ENCODE peak calls at places on chromosomes 4 and X, in four cellular contexts. One of them, this sample, is unnamed.

GRCh38 chrX:38774249-38774648 is 27.0 kb upstream of the MID1IP1 start:
- DNase-seq in K562: no peak
- DNase-seq in GM12878: no peak
- DNase-seq in HepG2: no peak
- DNase-seq in this sample: no peak

GRCh38 chr4:49044270-49044669 is 58.2 kb downstream of the CWH43 start:
- DNase-seq in K562: no peak
- DNase-seq in GM12878: no peak
- DNase-seq in HepG2: peak; percentile 1
- DNase-seq in this sample: no peak

GRCh38 chrX:29662101-29662500 is 553.3 kb upstream of the MAGEB2 start:
- DNase-seq in K562: no peak
- DNase-seq in GM12878: no peak
- DNase-seq in HepG2: no peak
- DNase-seq in this sample: no peak

GRCh38 chrX:116873678-116874077 is 410.9 kb upstream of the CT83 start:
- DNase-seq in K562: no peak
- DNase-seq in GM12878: no peak
- DNase-seq in HepG2: no peak
- DNase-seq in this sample: no peak

GRCh38 chrX:137236837-137237236 is 203.0 kb upstream of the GPR101 start:
- DNase-seq in K562: no peak
- DNase-seq in GM12878: no peak
- DNase-seq in HepG2: no peak
- DNase-seq in this sample: no peak

GRCh38 chrX:2325076-2325784 is 175.5 kb downstream of the DHRSX start:
- DNase-seq in K562: peak; percentile 45
- DNase-seq in GM12878: peak; percentile 63
- DNase-seq in HepG2: no peak
- DNase-seq in this sample: no peak

GRCh38 chr4:169404959-169405358 is 134.2 kb upstream of the SH3RF1 start:
- DNase-seq in K562: no peak
- DNase-seq in GM12878: no peak
- DNase-seq in HepG2: no peak
- DNase-seq in this sample: no peak

GRCh38 chrX:46220822-46221221 is 324.4 kb downstream of the ZNF674 start:
- DNase-seq in K562: no peak
- DNase-seq in GM12878: no peak
- DNase-seq in HepG2: peak; percentile 18
- DNase-seq in this sample: no peak

GRCh38 chr4:78704981-78705757 is 71.0 kb upstream of the BMP2K start:
- DNase-seq in K562: no peak
- DNase-seq in GM12878: no peak
- DNase-seq in HepG2: peak; percentile 10
- DNase-seq in this sample: no peak

GRCh38 chrX:108245462-108245861 is 153.9 kb downstream of the ATG4A start:
- DNase-seq in K562: no peak
- DNase-seq in GM12878: no peak
- DNase-seq in HepG2: no peak
- DNase-seq in this sample: no peak

GRCh38 chrX:45716747-45717146 is 516.1 kb upstream of the DIPK2B start:
- DNase-seq in K562: no peak
- DNase-seq in GM12878: no peak
- DNase-seq in HepG2: no peak
- DNase-seq in this sample: no peak

GRCh38 chr4:53714377-53715140 is 123.3 kb upstream of the LNX1 start:
- DNase-seq in K562: no peak
- DNase-seq in GM12878: no peak
- DNase-seq in HepG2: no peak
- DNase-seq in this sample: no peak

GRCh38 chr4:106893395-106893881 is 142.7 kb downstream of the DKK2 start:
- DNase-seq in K562: no peak
- DNase-seq in GM12878: no peak
- DNase-seq in HepG2: no peak
- DNase-seq in this sample: peak; percentile 9

GRCh38 chr4:137387924-137388323 is 144.4 kb downstream of the PCDH18 start:
- DNase-seq in K562: no peak
- DNase-seq in GM12878: no peak
- DNase-seq in HepG2: no peak
- DNase-seq in this sample: no peak

GRCh38 chrX:20743054-20743453 is 476.3 kb upstream of the RPS6KA3 start:
- DNase-seq in K562: no peak
- DNase-seq in GM12878: no peak
- DNase-seq in HepG2: no peak
- DNase-seq in this sample: no peak

GRCh38 chr4:17699380-17699779 is 82.0 kb downstream of the FAM184B start:
- DNase-seq in K562: no peak
- DNase-seq in GM12878: no peak
- DNase-seq in HepG2: no peak
- DNase-seq in this sample: no peak

GRCh38 chr4:145389566-145389965 is 92.1 kb upstream of the SMAD1 start:
- DNase-seq in K562: no peak
- DNase-seq in GM12878: no peak
- DNase-seq in HepG2: no peak
- DNase-seq in this sample: no peak

GRCh38 chrX:1534321-1535168 is 2.4 kb downstream of the P2RY8 start:
- DNase-seq in K562: peak; percentile 43
- DNase-seq in GM12878: no peak
- DNase-seq in HepG2: no peak
- DNase-seq in this sample: peak; percentile 33

GRCh38 chrX:124737771-124738170 is 391.4 kb downstream of the SH2D1A start:
- DNase-seq in K562: no peak
- DNase-seq in GM12878: no peak
- DNase-seq in HepG2: no peak
- DNase-seq in this sample: no peak

GRCh38 chrX:124736553-124737240 is 390.3 kb downstream of the SH2D1A start:
- DNase-seq in K562: no peak
- DNase-seq in GM12878: no peak
- DNase-seq in HepG2: no peak
- DNase-seq in this sample: peak; percentile 86
- TF ChIP-seq NR2C2 in K562: no peak
- TF ChIP-seq NR2C2 in GM12878: no peak
- TF ChIP-seq NR2C2 in HepG2: no peak
- TF ChIP-seq NR2C2 in this sample: no peak

GRCh38 chr4:93080316-93080715 is 748.2 kb upstream of the ATOH1 start:
- DNase-seq in K562: no peak
- DNase-seq in GM12878: no peak
- DNase-seq in HepG2: no peak
- DNase-seq in this sample: no peak
- TF ChIP-seq NR2C2 in K562: no peak
- TF ChIP-seq NR2C2 in GM12878: no peak
- TF ChIP-seq NR2C2 in HepG2: no peak
- TF ChIP-seq NR2C2 in this sample: no peak

GRCh38 chr4:25171451-25171850 is 11.2 kb upstream of the SEPSECS start:
- DNase-seq in K562: no peak
- DNase-seq in GM12878: no peak
- DNase-seq in HepG2: no peak
- DNase-seq in this sample: no peak
- TF ChIP-seq NR2C2 in K562: no peak
- TF ChIP-seq NR2C2 in GM12878: no peak
- TF ChIP-seq NR2C2 in HepG2: no peak
- TF ChIP-seq NR2C2 in this sample: no peak

DNA sequence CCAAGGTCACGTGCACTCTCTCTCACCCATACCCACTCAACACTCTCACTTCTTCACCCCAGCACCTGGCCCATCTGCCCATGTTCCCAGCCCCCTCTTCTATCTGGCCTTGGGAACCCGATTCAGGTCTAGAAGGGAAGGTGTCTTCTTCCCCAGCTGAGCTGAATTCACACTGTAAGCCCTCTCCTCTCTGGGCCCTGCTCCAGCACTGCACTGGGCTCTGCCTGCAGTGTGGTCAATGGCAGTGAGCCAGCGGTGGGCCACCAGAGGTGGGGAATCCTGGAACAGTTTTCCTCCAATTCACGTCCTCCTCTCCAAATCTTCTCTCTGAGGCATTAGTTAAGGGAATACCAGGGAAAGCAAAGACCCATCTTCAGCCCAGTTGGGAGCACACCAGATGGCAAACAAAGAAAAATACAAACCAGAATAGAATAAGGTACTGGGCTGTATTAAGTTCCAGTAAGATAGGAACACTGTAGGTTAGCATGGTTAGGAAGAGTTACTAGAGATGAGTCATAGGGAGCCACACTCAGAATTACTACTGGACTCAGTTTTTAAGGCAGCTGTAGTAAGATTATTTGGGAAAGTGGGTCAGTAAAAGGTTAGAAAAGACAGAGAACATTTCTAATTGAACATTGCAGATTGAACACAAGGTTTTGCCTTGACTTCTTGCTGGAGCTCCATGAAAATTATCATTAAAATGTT is 5.0 kb downstream of the AWAT2 start:
- DNase-seq in K562: no peak
- DNase-seq in GM12878: no peak
- DNase-seq in HepG2: no peak
- DNase-seq in this sample: no peak
- TF ChIP-seq NR2C2 in K562: no peak
- TF ChIP-seq NR2C2 in GM12878: no peak
- TF ChIP-seq NR2C2 in HepG2: no peak
- TF ChIP-seq NR2C2 in this sample: no peak

GRCh38 chr4:150854600-150854999 is 160.5 kb downstream of the LRBA start:
- DNase-seq in K562: no peak
- DNase-seq in GM12878: no peak
- DNase-seq in HepG2: no peak
- DNase-seq in this sample: no peak

GRCh38 chr4:150849016-150849415 is 166.1 kb downstream of the LRBA start:
- DNase-seq in K562: no peak
- DNase-seq in GM12878: no peak
- DNase-seq in HepG2: no peak
- DNase-seq in this sample: no peak

GRCh38 chr4:150852237-150852636 is 162.8 kb downstream of the LRBA start:
- DNase-seq in K562: no peak
- DNase-seq in GM12878: no peak
- DNase-seq in HepG2: no peak
- DNase-seq in this sample: no peak

GRCh38 chr4:150855981-150856510 is 159.0 kb downstream of the LRBA start:
- DNase-seq in K562: no peak
- DNase-seq in GM12878: no peak
- DNase-seq in HepG2: no peak
- DNase-seq in this sample: no peak

GRCh38 chr4:150853882-150854281 is 161.2 kb downstream of the LRBA start:
- DNase-seq in K562: no peak
- DNase-seq in GM12878: no peak
- DNase-seq in HepG2: no peak
- DNase-seq in this sample: no peak
- TF ChIP-seq NR2C2 in K562: no peak
- TF ChIP-seq NR2C2 in GM12878: no peak
- TF ChIP-seq NR2C2 in HepG2: no peak
- TF ChIP-seq NR2C2 in this sample: no peak

GRCh38 chrX:69021095-69021494 is 144.2 kb downstream of the PJA1 start:
- DNase-seq in K562: no peak
- DNase-seq in GM12878: no peak
- DNase-seq in HepG2: no peak
- DNase-seq in this sample: no peak
- TF ChIP-seq NR2C2 in K562: no peak
- TF ChIP-seq NR2C2 in GM12878: no peak
- TF ChIP-seq NR2C2 in HepG2: no peak
- TF ChIP-seq NR2C2 in this sample: no peak

DNA sequence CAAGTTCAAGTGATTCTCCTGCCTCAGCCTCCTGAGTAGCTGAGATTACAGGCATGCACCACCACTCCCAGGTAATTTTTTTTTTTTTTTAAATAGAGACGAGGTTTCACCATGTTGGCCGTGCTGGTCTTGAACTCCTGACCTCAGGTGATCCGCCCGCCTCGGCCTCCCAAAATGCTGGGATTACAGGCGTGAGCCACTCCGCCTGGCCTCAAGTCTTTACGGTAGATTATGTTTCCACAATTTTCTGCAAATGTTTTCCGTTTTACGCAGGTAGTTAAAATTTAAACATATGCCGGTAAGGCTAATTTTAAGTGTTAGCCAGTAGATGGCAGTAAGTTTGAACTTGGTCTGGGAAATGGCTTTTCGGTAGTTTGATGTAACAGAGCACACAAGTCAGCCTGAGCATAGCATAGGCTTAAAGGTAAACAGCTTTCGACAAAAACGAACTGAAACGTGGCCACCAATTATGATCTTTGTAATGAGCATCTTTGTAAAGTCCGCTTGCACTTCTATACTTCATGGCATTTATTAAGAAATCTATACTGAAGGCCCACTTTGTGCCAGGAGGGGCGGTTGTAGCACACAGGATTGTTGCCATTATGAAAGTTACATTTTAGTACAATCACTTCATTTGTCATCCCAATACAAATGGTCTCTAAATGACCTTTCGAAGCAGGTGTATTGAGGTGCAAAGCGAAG is 31.1 kb downstream of the CCKAR start:
- DNase-seq in K562: peak; percentile 45
- DNase-seq in GM12878: peak; percentile 26
- DNase-seq in HepG2: peak; percentile 58
- DNase-seq in this sample: no peak
- TF ChIP-seq NR2C2 in K562: no peak
- TF ChIP-seq NR2C2 in GM12878: no peak
- TF ChIP-seq NR2C2 in HepG2: no peak
- TF ChIP-seq NR2C2 in this sample: no peak

GRCh38 chrX:9880912-9881311 is 86.2 kb upstream of the CLDN34 start:
- DNase-seq in K562: no peak
- DNase-seq in GM12878: no peak
- DNase-seq in HepG2: no peak
- DNase-seq in this sample: no peak

GRCh38 chrX:9880237-9880636 is 86.9 kb upstream of the CLDN34 start:
- DNase-seq in K562: no peak
- DNase-seq in GM12878: no peak
- DNase-seq in HepG2: no peak
- DNase-seq in this sample: no peak

GRCh38 chrX:9884031-9884779 is 83.0 kb upstream of the CLDN34 start:
- DNase-seq in K562: no peak
- DNase-seq in GM12878: no peak
- DNase-seq in HepG2: no peak
- DNase-seq in this sample: no peak

GRCh38 chrX:9885150-9885549 is 82.0 kb upstream of the CLDN34 start:
- DNase-seq in K562: peak; percentile 35
- DNase-seq in GM12878: no peak
- DNase-seq in HepG2: peak; percentile 30
- DNase-seq in this sample: peak; percentile 70

GRCh38 chrX:9882669-9883446 is 84.3 kb upstream of the CLDN34 start:
- DNase-seq in K562: no peak
- DNase-seq in GM12878: no peak
- DNase-seq in HepG2: no peak
- DNase-seq in this sample: no peak
- TF ChIP-seq NR2C2 in K562: no peak
- TF ChIP-seq NR2C2 in GM12878: no peak
- TF ChIP-seq NR2C2 in HepG2: no peak
- TF ChIP-seq NR2C2 in this sample: no peak